ENCODE peak calls at places on chromosomes 7 and 10, in ten cellular contexts. One of them, this sample, is unnamed.

GRCh38 chr10:96512524-96512991 is 1.2 kb downstream of the TLL2 start:
- DNase-seq in prostate gland: no peak
- DNase-seq in endothelial cell of umbilical vein: peak
- DNase-seq in body of pancreas: peak
- DNase-seq in esophagus squamous epithelium: no peak
- DNase-seq in spleen: no peak
- DNase-seq in lower leg skin: no peak
- DNase-seq in HCT116: no peak
- DNase-seq in adrenal gland: no peak
- DNase-seq in upper lobe of left lung: peak
- DNase-seq in this sample: peak

GRCh38 chr7:5419523-5420107 is 4.0 kb downstream of the TNRC18 start:
- DNase-seq in lower leg skin: no peak
- DNase-seq in esophagus squamous epithelium: no peak
- DNase-seq in upper lobe of left lung: peak
- DNase-seq in HCT116: no peak
- DNase-seq in endothelial cell of umbilical vein: peak
- DNase-seq in prostate gland: no peak
- DNase-seq in adrenal gland: no peak
- DNase-seq in spleen: no peak
- DNase-seq in body of pancreas: peak
- DNase-seq in this sample: no peak

GRCh38 chr10:117496616-117497028 is 45.9 kb upstream of the EMX2 start:
- DNase-seq in spleen: peak
- DNase-seq in esophagus squamous epithelium: peak
- DNase-seq in prostate gland: peak
- DNase-seq in lower leg skin: peak
- DNase-seq in adrenal gland: peak
- DNase-seq in HCT116: peak
- DNase-seq in body of pancreas: peak
- DNase-seq in endothelial cell of umbilical vein: peak
- DNase-seq in upper lobe of left lung: peak
- DNase-seq in this sample: peak

GRCh38 chr10:16105082-16105481 is 244.8 kb upstream of the MINDY3 start:
- DNase-seq in HCT116: no peak
- DNase-seq in body of pancreas: no peak
- DNase-seq in adrenal gland: peak
- DNase-seq in spleen: no peak
- DNase-seq in esophagus squamous epithelium: no peak
- DNase-seq in prostate gland: no peak
- DNase-seq in upper lobe of left lung: no peak
- DNase-seq in lower leg skin: no peak
- DNase-seq in endothelial cell of umbilical vein: peak
- DNase-seq in this sample: no peak

GRCh38 chr10:123367181-123367580 is 213.0 kb downstream of the BUB3 start:
- DNase-seq in spleen: no peak
- DNase-seq in adrenal gland: no peak
- DNase-seq in body of pancreas: no peak
- DNase-seq in HCT116: no peak
- DNase-seq in lower leg skin: no peak
- DNase-seq in upper lobe of left lung: no peak
- DNase-seq in prostate gland: no peak
- DNase-seq in endothelial cell of umbilical vein: no peak
- DNase-seq in esophagus squamous epithelium: no peak
- DNase-seq in this sample: no peak

GRCh38 chr7:105399043-105399725 is 10.5 kb upstream of the SRPK2 start:
- DNase-seq in body of pancreas: no peak
- DNase-seq in spleen: no peak
- DNase-seq in prostate gland: no peak
- DNase-seq in esophagus squamous epithelium: no peak
- DNase-seq in upper lobe of left lung: no peak
- DNase-seq in adrenal gland: no peak
- DNase-seq in HCT116: no peak
- DNase-seq in endothelial cell of umbilical vein: peak
- DNase-seq in lower leg skin: no peak
- DNase-seq in this sample: no peak

GRCh38 chr10:72272689-72273409 is 875 bp upstream of the DDIT4 start:
- DNase-seq in prostate gland: peak
- DNase-seq in spleen: peak
- DNase-seq in endothelial cell of umbilical vein: peak
- DNase-seq in upper lobe of left lung: peak
- DNase-seq in lower leg skin: peak
- DNase-seq in esophagus squamous epithelium: peak
- DNase-seq in HCT116: peak
- DNase-seq in body of pancreas: peak
- DNase-seq in adrenal gland: peak
- DNase-seq in this sample: peak

GRCh38 chr10:85713885-85714284 is 652.7 kb downstream of the GRID1 start:
- DNase-seq in endothelial cell of umbilical vein: no peak
- DNase-seq in upper lobe of left lung: no peak
- DNase-seq in body of pancreas: no peak
- DNase-seq in HCT116: no peak
- DNase-seq in lower leg skin: no peak
- DNase-seq in esophagus squamous epithelium: no peak
- DNase-seq in adrenal gland: no peak
- DNase-seq in prostate gland: no peak
- DNase-seq in spleen: no peak
- DNase-seq in this sample: no peak

GRCh38 chr10:80206277-80206655 is 929 bp upstream of the ANXA11 start:
- DNase-seq in spleen: no peak
- DNase-seq in prostate gland: no peak
- DNase-seq in esophagus squamous epithelium: no peak
- DNase-seq in upper lobe of left lung: no peak
- DNase-seq in HCT116: no peak
- DNase-seq in lower leg skin: no peak
- DNase-seq in adrenal gland: no peak
- DNase-seq in body of pancreas: no peak
- DNase-seq in endothelial cell of umbilical vein: no peak
- DNase-seq in this sample: no peak

GRCh38 chr7:38102486-38102885 is 75.6 kb upstream of the STARD3NL start:
- DNase-seq in adrenal gland: no peak
- DNase-seq in upper lobe of left lung: no peak
- DNase-seq in esophagus squamous epithelium: no peak
- DNase-seq in spleen: no peak
- DNase-seq in prostate gland: no peak
- DNase-seq in body of pancreas: no peak
- DNase-seq in endothelial cell of umbilical vein: peak
- DNase-seq in lower leg skin: no peak
- DNase-seq in HCT116: no peak
- DNase-seq in this sample: no peak

GRCh38 chr7:5872326-5872725 is 8.3 kb upstream of the OCM start:
- DNase-seq in upper lobe of left lung: no peak
- DNase-seq in adrenal gland: no peak
- DNase-seq in spleen: no peak
- DNase-seq in esophagus squamous epithelium: no peak
- DNase-seq in lower leg skin: no peak
- DNase-seq in HCT116: no peak
- DNase-seq in prostate gland: no peak
- DNase-seq in body of pancreas: no peak
- DNase-seq in endothelial cell of umbilical vein: no peak
- DNase-seq in this sample: no peak

DNA sequence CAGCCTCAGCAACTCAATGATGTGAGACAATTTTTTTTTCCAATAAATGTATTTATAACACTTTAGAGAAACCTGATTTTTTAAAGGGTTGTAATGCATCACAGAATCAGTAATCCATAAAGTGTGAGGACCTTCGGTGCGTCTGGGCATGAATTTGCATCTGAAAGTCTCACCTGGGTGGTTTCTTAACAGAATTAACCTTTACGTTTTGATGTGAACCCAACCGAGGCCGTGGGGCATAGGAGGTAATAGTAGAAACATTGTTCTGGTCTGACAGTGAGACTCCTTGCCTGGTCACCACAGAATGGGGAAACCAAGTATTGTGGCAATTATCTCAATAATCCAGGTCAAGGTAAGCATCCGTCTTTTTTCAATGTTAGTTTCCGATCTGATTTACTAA is 114.6 kb downstream of the PRKCQ start:
- DNase-seq in endothelial cell of umbilical vein: no peak
- DNase-seq in body of pancreas: no peak
- DNase-seq in spleen: no peak
- DNase-seq in esophagus squamous epithelium: no peak
- DNase-seq in lower leg skin: no peak
- DNase-seq in HCT116: no peak
- DNase-seq in upper lobe of left lung: no peak
- DNase-seq in adrenal gland: no peak
- DNase-seq in prostate gland: no peak
- DNase-seq in this sample: no peak
- TF ChIP-seq POLR2A in endothelial cell of umbilical vein: no peak
- TF ChIP-seq POLR2A in body of pancreas: no peak
- TF ChIP-seq POLR2A in spleen: no peak
- TF ChIP-seq POLR2A in esophagus squamous epithelium: no peak
- TF ChIP-seq POLR2A in lower leg skin: no peak
- TF ChIP-seq POLR2A in HCT116: no peak
- TF ChIP-seq POLR2A in upper lobe of left lung: no peak
- TF ChIP-seq POLR2A in adrenal gland: no peak
- TF ChIP-seq POLR2A in prostate gland: no peak
- TF ChIP-seq POLR2A in this sample: no peak

GRCh38 chr7:260441-261281 is 29.3 kb upstream of the FOXL3 start:
- DNase-seq in body of pancreas: no peak
- DNase-seq in HCT116: no peak
- DNase-seq in lower leg skin: no peak
- DNase-seq in endothelial cell of umbilical vein: no peak
- DNase-seq in upper lobe of left lung: peak
- DNase-seq in spleen: peak
- DNase-seq in adrenal gland: no peak
- DNase-seq in prostate gland: no peak
- DNase-seq in esophagus squamous epithelium: no peak
- DNase-seq in this sample: no peak
- TF ChIP-seq POLR2A in body of pancreas: no peak
- TF ChIP-seq POLR2A in HCT116: no peak
- TF ChIP-seq POLR2A in lower leg skin: no peak
- TF ChIP-seq POLR2A in endothelial cell of umbilical vein: no peak
- TF ChIP-seq POLR2A in upper lobe of left lung: no peak
- TF ChIP-seq POLR2A in spleen: no peak
- TF ChIP-seq POLR2A in adrenal gland: no peak
- TF ChIP-seq POLR2A in prostate gland: no peak
- TF ChIP-seq POLR2A in esophagus squamous epithelium: no peak
- TF ChIP-seq POLR2A in this sample: no peak

GRCh38 chr10:133422223-133422820 is 2.1 kb downstream of the SPRN start:
- DNase-seq in endothelial cell of umbilical vein: no peak
- DNase-seq in body of pancreas: no peak
- DNase-seq in upper lobe of left lung: no peak
- DNase-seq in HCT116: no peak
- DNase-seq in spleen: no peak
- DNase-seq in prostate gland: no peak
- DNase-seq in lower leg skin: peak
- DNase-seq in esophagus squamous epithelium: no peak
- DNase-seq in adrenal gland: no peak
- DNase-seq in this sample: no peak
- TF ChIP-seq POLR2A in endothelial cell of umbilical vein: no peak
- TF ChIP-seq POLR2A in body of pancreas: no peak
- TF ChIP-seq POLR2A in upper lobe of left lung: no peak
- TF ChIP-seq POLR2A in HCT116: no peak
- TF ChIP-seq POLR2A in spleen: no peak
- TF ChIP-seq POLR2A in prostate gland: no peak
- TF ChIP-seq POLR2A in lower leg skin: no peak
- TF ChIP-seq POLR2A in esophagus squamous epithelium: no peak
- TF ChIP-seq POLR2A in adrenal gland: no peak
- TF ChIP-seq POLR2A in this sample: no peak

GRCh38 chr7:27101188-27101905 is 1.1 kb downstream of the HOXA2 start:
- DNase-seq in spleen: no peak
- DNase-seq in upper lobe of left lung: peak
- DNase-seq in prostate gland: no peak
- DNase-seq in body of pancreas: no peak
- DNase-seq in adrenal gland: no peak
- DNase-seq in lower leg skin: no peak
- DNase-seq in endothelial cell of umbilical vein: peak
- DNase-seq in esophagus squamous epithelium: no peak
- DNase-seq in HCT116: no peak
- DNase-seq in this sample: no peak
- TF ChIP-seq POLR2A in spleen: no peak
- TF ChIP-seq POLR2A in upper lobe of left lung: no peak
- TF ChIP-seq POLR2A in prostate gland: no peak
- TF ChIP-seq POLR2A in body of pancreas: no peak
- TF ChIP-seq POLR2A in adrenal gland: no peak
- TF ChIP-seq POLR2A in lower leg skin: no peak
- TF ChIP-seq POLR2A in endothelial cell of umbilical vein: no peak
- TF ChIP-seq POLR2A in esophagus squamous epithelium: no peak
- TF ChIP-seq POLR2A in HCT116: no peak
- TF ChIP-seq POLR2A in this sample: no peak